ENCODE peak calls at places on chromosomes 5 and 9, in eight cellular contexts. H is A549, F is kidney, E is left ventricle myocardium inferior, Y is psoas muscle, L is fibroblast of mammary gland, R is cardiac fibroblast, S is astrocyte. K is an unnamed sample.
A peak's percentile ranks its signal among the peaks of the same experiment; 100 is the strongest.

GRCh38 chr5:176793343-176793699 is 17.0 kb upstream of the UNC5A start:
- DNase-seq in S (no peak), R (no peak), H (no peak), F (no peak), E (no peak), Y (no peak), L (no peak), K (no peak)

GRCh38 chr5:177402271-177403043 is 2.0 kb upstream of the PFN3 start:
- DNase-seq in E (peak; percentile 32), Y (peak; percentile 30), L (peak; percentile 39), R (peak; percentile 58), S (peak; percentile 42), F (peak; percentile 91), H (peak; percentile 97), K (peak; percentile 44)

GRCh38 chr5:42242829-42243485 is 180.3 kb upstream of the GHR start:
- DNase-seq in H (no peak), R (no peak), E (no peak), S (no peak), Y (no peak), L (peak; percentile 79), F (no peak), K (no peak)

GRCh38 chr5:100797863-100798262 is 105.2 kb downstream of the ST8SIA4 start:
- DNase-seq in S (peak; percentile 81), H (no peak), F (no peak), E (no peak), L (peak; percentile 41), R (no peak), Y (no peak), K (no peak)

GRCh38 chr9:114282507-114282906 is 40.4 kb upstream of the ORM1 start:
- DNase-seq in E (peak; percentile 6), R (no peak), L (no peak), S (no peak), H (no peak), F (no peak), Y (no peak), K (no peak)

GRCh38 chr9:28926311-28926710 is 1353.0 kb upstream of the C9orf72 start:
- DNase-seq in H (no peak), R (no peak), Y (no peak), F (no peak), L (no peak), S (no peak), E (no peak), K (no peak)

GRCh38 chr9:135504262-135505229 is 4.1 kb downstream of the MRPS2 start:
- DNase-seq in Y (peak; percentile 57), F (peak; percentile 85), R (peak; percentile 75), S (peak; percentile 14), E (peak; percentile 46), H (peak; percentile 85), L (peak; percentile 65), K (peak; percentile 32)

GRCh38 chr5:24163091-24163490 is 481.7 kb downstream of the CDH10 start:
- DNase-seq in F (no peak), H (peak; percentile 5), R (no peak), Y (no peak), L (peak; percentile 35), S (no peak), E (no peak), K (no peak)

GRCh38 chr9:73093740-73094379 is 57.8 kb upstream of the ANXA1 start:
- DNase-seq in F (no peak), R (peak; percentile 20), S (no peak), E (no peak), L (peak; percentile 37), Y (no peak), H (no peak), K (no peak)

GRCh38 chr9:76216161-76216649 is 178.0 kb downstream of the RFK start:
- DNase-seq in Y (no peak), S (peak; percentile 98), E (no peak), H (peak; percentile 13), L (peak; percentile 96), F (no peak), R (peak; percentile 83), K (no peak)

GRCh38 chr5:73337586-73337985 is 111.0 kb downstream of the FOXD1 start:
- DNase-seq in Y (no peak), H (no peak), S (no peak), L (no peak), R (no peak), F (no peak), E (no peak), K (no peak)

GRCh38 chr5:73336366-73336765 is 112.2 kb downstream of the FOXD1 start:
- DNase-seq in R (no peak), F (no peak), H (no peak), S (peak; percentile 72), L (no peak), E (no peak), Y (no peak), K (no peak)

GRCh38 chr5:73338201-73339126 is 110.1 kb downstream of the FOXD1 start:
- DNase-seq in H (no peak), F (peak; percentile 57), Y (no peak), L (peak; percentile 37), S (peak; percentile 92), R (no peak), E (no peak), K (no peak)

GRCh38 chr5:73330613-73331012 is 118.0 kb downstream of the FOXD1 start:
- DNase-seq in L (no peak), R (no peak), H (no peak), F (no peak), Y (no peak), E (no peak), S (no peak), K (no peak)

GRCh38 chr5:73333944-73334703 is 114.5 kb downstream of the FOXD1 start:
- DNase-seq in L (no peak), Y (no peak), R (no peak), H (no peak), S (no peak), F (no peak), E (no peak), K (no peak)
- H3K4me3 ChIP-seq in L (no peak overlapping the region), Y (no peak overlapping the region), R (no peak overlapping the region), H (no peak overlapping the region), S (no peak overlapping the region), F (no peak overlapping the region), E (no peak overlapping the region), K (no peak overlapping the region)

DNA sequence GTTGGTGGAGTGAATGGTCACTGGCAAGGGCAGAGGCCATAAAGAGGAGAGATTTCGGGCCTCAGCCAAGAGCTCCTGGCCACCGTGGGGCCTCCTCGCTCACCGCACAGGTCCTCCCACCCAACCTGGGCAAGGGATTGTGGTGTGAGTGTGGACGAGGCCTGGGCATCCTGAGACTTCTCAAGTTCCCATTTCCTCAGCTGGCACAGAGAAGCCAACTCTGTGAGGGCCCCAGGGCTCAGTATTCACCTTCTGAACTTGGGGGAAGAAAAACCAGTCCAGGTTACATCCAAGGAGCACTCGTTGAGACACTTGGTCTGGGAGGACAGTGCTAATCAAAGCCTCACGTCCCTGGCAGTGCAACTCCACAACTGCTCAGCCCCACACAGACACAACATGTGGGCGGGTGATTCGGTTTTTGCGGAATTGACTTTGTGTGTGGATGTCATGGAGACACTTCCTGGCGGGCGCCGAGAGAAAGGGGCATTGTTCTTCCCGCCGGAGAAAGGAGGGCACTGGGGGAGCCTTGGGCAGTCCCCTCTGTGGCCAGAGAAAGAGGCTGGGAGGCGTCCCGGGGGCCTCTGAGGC is 28.5 kb upstream of the NKD2 start:
- DNase-seq in S (peak; percentile 57), F (peak; percentile 72), E (no peak), Y (no peak), L (no peak), H (no peak), R (no peak), K (peak; percentile 7)
- H3K4me3 ChIP-seq in S (no peak overlapping the region), F (no peak overlapping the region), E (no peak overlapping the region), Y (no peak overlapping the region), L (no peak overlapping the region), H (no peak overlapping the region), R (no peak overlapping the region), K (no peak overlapping the region)

DNA sequence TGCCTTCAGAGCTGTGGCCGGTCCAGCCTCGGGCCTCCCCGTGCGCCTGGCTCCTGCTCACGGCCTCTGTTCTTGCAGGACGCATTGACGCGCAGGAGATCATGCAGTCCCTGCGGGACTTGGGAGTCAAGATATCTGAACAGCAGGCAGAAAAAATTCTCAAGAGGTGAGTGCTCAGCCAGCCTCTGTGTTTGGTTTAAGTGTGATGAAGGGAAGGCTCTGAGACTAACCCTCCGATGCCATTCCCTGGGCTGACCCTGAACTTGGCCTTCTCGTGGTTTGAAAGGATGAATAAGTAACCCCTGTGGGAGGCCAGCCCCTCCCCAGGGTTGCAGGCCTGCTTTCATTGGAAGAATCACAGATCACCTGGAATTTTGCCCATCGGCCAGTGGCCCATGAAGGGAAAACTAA is 26.3 kb downstream of the PTGES2 start:
- DNase-seq in L (peak; percentile 25), Y (no peak), R (no peak), H (no peak), F (peak; percentile 79), S (no peak), E (no peak), K (no peak)
- H3K4me3 ChIP-seq in L (no peak overlapping the region), Y (peak overlapping the region; percentile 70), R (no peak overlapping the region), H (no peak overlapping the region), F (peak overlapping the region; percentile 82), S (no peak overlapping the region), E (peak overlapping the region; percentile 2), K (no peak overlapping the region)

GRCh38 chr5:140325486-140325885 is 20.9 kb downstream of the HBEGF start:
- DNase-seq in S (no peak), H (no peak), F (no peak), Y (no peak), L (no peak), E (no peak), R (no peak), K (no peak)

GRCh38 chr5:140321796-140322195 is 18.9 kb upstream of the PFDN1 start:
- DNase-seq in E (peak; percentile 43), R (no peak), L (no peak), S (no peak), F (no peak), H (no peak), Y (peak; percentile 52), K (peak; percentile 54)

GRCh38 chr5:140324041-140324833 is 21.3 kb upstream of the PFDN1 start:
- DNase-seq in F (no peak), S (peak; percentile 41), Y (no peak), R (no peak), E (no peak), L (peak; percentile 81), H (no peak), K (no peak)

GRCh38 chr5:140324834-140325195 is 21.6 kb downstream of the HBEGF start:
- DNase-seq in R (peak; percentile 79), L (peak; percentile 96), F (peak; percentile 86), Y (no peak), S (peak; percentile 98), E (no peak), H (no peak), K (no peak)

GRCh38 chr5:140322751-140323731 is 20.1 kb upstream of the PFDN1 start:
- DNase-seq in Y (no peak), E (peak; percentile 34), F (peak; percentile 80), H (no peak), R (peak; percentile 93), L (peak; percentile 94), S (peak; percentile 97), K (peak; percentile 38)
- H3K4me3 ChIP-seq in Y (no peak overlapping the region), E (no peak overlapping the region), F (no peak overlapping the region), H (no peak overlapping the region), R (no peak overlapping the region), L (no peak overlapping the region), S (peak overlapping the region; percentile 35), K (no peak overlapping the region)

GRCh38 chr5:28523887-28524637 is 1485.7 kb upstream of the CDH9 start:
- DNase-seq in F (no peak), S (peak; percentile 99), Y (no peak), E (no peak), L (peak; percentile 77), H (no peak), R (peak; percentile 90), K (no peak)
- H3K4me3 ChIP-seq in F (no peak overlapping the region), S (no peak overlapping the region), Y (no peak overlapping the region), E (no peak overlapping the region), L (no peak overlapping the region), H (no peak overlapping the region), R (no peak overlapping the region), K (no peak overlapping the region)